ENCODE peak calls at places on chromosomes 1 and 21, in nine cellular contexts. J is iPS-NIHi11; D is GM12865; K is CD8-positive, alpha-beta memory T cell; S is PC-3; E is left lung; I is fibroblast of pulmonary artery; Z is NCI-H1092 treated with DMSO at 0.1 percent for 48 hours; P is LHCN-M2. Y is an unnamed sample.

GRCh38 chr1:177665935-177666334 is 303.9 kb downstream of the SEC16B start:
- DNase-seq in E (no peak), Z (no peak), K (no peak), S (no peak), D (no peak), I (no peak), P (no peak), J (no peak), Y (no peak)

GRCh38 chr1:181784039-181784683 is 277.4 kb downstream of the ZNF648 start:
- DNase-seq in D (no peak), Z (no peak), K (no peak), P (no peak), S (no peak), E (no peak), I (no peak), J (no peak), Y (no peak)

GRCh38 chr1:177228721-177229088 is 57.9 kb downstream of the BRINP2 start:
- DNase-seq in S (peak), P (peak), K (no peak), I (peak), D (no peak), E (no peak), J (no peak), Z (no peak), Y (no peak)

GRCh38 chr1:99886841-99887240 is 36.7 kb downstream of the AGL start:
- DNase-seq in P (peak), I (peak), E (no peak), Z (no peak), J (no peak), K (no peak), D (no peak), S (peak), Y (no peak)

GRCh38 chr1:176466514-176466913 is 3.5 kb downstream of the PAPPA2 start:
- DNase-seq in S (peak), P (no peak), Z (peak), D (peak), K (no peak), I (no peak), E (no peak), J (peak), Y (no peak)

GRCh38 chr1:109266965-109267364 is 16.0 kb downstream of the PSRC1 start:
- DNase-seq in I (peak), Z (no peak), E (no peak), K (no peak), D (no peak), J (no peak), P (peak), S (peak), Y (no peak)

GRCh38 chr1:222263791-222264190 is 284.1 kb downstream of the HHIPL2 start:
- DNase-seq in I (no peak), P (peak), K (no peak), E (no peak), D (no peak), J (no peak), Z (no peak), S (no peak), Y (no peak)

GRCh38 chr1:182484531-182485257 is 34.7 kb downstream of the RGSL1 start:
- DNase-seq in J (peak), S (peak), P (peak), Z (no peak), E (no peak), I (no peak), D (peak), K (no peak), Y (no peak)

GRCh38 chr1:104460880-104461279 is 711.2 kb downstream of the AMY1C start:
- DNase-seq in E (no peak), D (no peak), J (no peak), P (no peak), K (no peak), I (no peak), S (no peak), Z (no peak), Y (no peak)

GRCh38 chr1:43233631-43234030 is 36.2 kb upstream of the TMEM125 start:
- DNase-seq in P (no peak), Z (no peak), E (no peak), D (no peak), S (no peak), I (no peak), J (no peak), K (no peak), Y (no peak)

GRCh38 chr21:42133131-42133530 is 62.0 kb downstream of the UMODL1 start:
- DNase-seq in D (no peak), K (no peak), S (no peak), I (no peak), Z (no peak), P (no peak), J (no peak), E (no peak), Y (no peak)

GRCh38 chr1:241097479-241097878 is 259.5 kb downstream of the RGS7 start:
- DNase-seq in I (no peak), S (no peak), E (no peak), Z (no peak), P (no peak), J (no peak), K (no peak), D (no peak), Y (no peak)

GRCh38 chr1:41241748-41242644 is at the start of gene SCMH1:
- DNase-seq in I (peak), K (peak), S (peak), E (peak), Z (peak), D (peak), P (peak), J (peak), Y (no peak)

GRCh38 chr1:19582318-19582717 is 61.8 kb upstream of the NBL1 start:
- DNase-seq in P (peak), S (peak), Z (no peak), J (peak), D (peak), I (peak), K (peak), E (peak), Y (peak)

GRCh38 chr1:67626495-67627235 is 58.3 kb upstream of the GADD45A start:
- DNase-seq in D (no peak), Z (no peak), E (no peak), I (peak), J (no peak), P (peak), S (peak), K (no peak), Y (no peak)

GRCh38 chr1:15023976-15024375 is 129.6 kb upstream of the TMEM51 start:
- DNase-seq in Z (no peak), P (no peak), J (no peak), K (no peak), E (no peak), D (no peak), S (no peak), I (no peak), Y (no peak)

GRCh38 chr1:1371354-1371740 is 3.7 kb downstream of the AURKAIP1 start:
- DNase-seq in E (no peak), I (no peak), P (peak), Z (no peak), K (peak), D (no peak), S (no peak), J (no peak), Y (peak)

GRCh38 chr1:246329900-246330299 is 177.2 kb downstream of the SMYD3 start:
- DNase-seq in J (no peak), S (no peak), P (no peak), K (no peak), Z (no peak), I (no peak), E (no peak), D (peak), Y (no peak)

GRCh38 chr1:94922756-94923465 is 4.0 kb downstream of the CNN3 start:
- DNase-seq in J (no peak), S (no peak), I (peak), P (peak), K (no peak), E (no peak), D (no peak), Z (no peak), Y (no peak)

GRCh38 chr1:29756901-29757729 is 520.8 kb downstream of the PTPRU start:
- DNase-seq in P (no peak), E (no peak), I (no peak), D (no peak), S (no peak), J (no peak), Z (no peak), K (no peak), Y (no peak)

GRCh38 chr1:15994081-15994480 is 10.0 kb upstream of the SRARP start:
- DNase-seq in I (no peak), Z (no peak), P (no peak), K (no peak), S (no peak), E (no peak), J (peak), D (no peak), Y (no peak)

GRCh38 chr1:24929091-24929875 is 793 bp downstream of the RUNX3 start:
- DNase-seq in E (no peak), P (no peak), Z (peak), J (peak), I (no peak), K (peak), D (peak), S (peak), Y (no peak)

GRCh38 chr1:64043976-64044375 is 159.4 kb upstream of the UBE2U start:
- DNase-seq in P (peak), E (no peak), D (no peak), S (peak), I (peak), Z (no peak), J (no peak), K (no peak), Y (no peak)

GRCh38 chr1:51345300-51345687 is 14.9 kb upstream of the TTC39A start:
- DNase-seq in E (no peak), D (no peak), I (no peak), S (no peak), J (no peak), Z (no peak), K (no peak), P (no peak), Y (no peak)

GRCh38 chr1:235421751-235422150 is 54.5 kb downstream of the TBCE start:
- DNase-seq in S (no peak), K (no peak), I (no peak), D (no peak), J (no peak), E (no peak), Z (no peak), P (no peak), Y (no peak)

GRCh38 chr1:27113861-27114260 is 41.1 kb downstream of the SLC9A1 start:
- DNase-seq in K (no peak), I (no peak), P (no peak), Z (no peak), S (no peak), E (no peak), D (no peak), J (no peak), Y (no peak)

GRCh38 chr1:110765640-110766335 is 91.0 kb upstream of the KCNA3 start:
- DNase-seq in I (peak), P (peak), D (peak), S (peak), J (peak), Z (peak), K (peak), E (no peak), Y (peak)

GRCh38 chr1:169466259-169467230 is 19.2 kb downstream of the SLC19A2 start:
- DNase-seq in P (peak), K (peak), D (peak), Z (peak), I (peak), S (peak), J (peak), E (no peak), Y (no peak)

GRCh38 chr21:17931080-17931479 is 111.9 kb upstream of the C21orf91 start:
- DNase-seq in Z (no peak), E (no peak), J (no peak), D (peak), I (no peak), K (no peak), S (peak), P (no peak), Y (peak)